ENCODE peak calls at places on chromosomes 7 and 10, in ten cellular contexts. C, U, W, F, Z, T, M, Y, K and J are unnamed samples.

GRCh38 chr10:110522365-110522988 is 24.8 kb downstream of the DUSP5 start:
- DNase-seq in W (no peak), F (no peak), K (no peak), Y (no peak), U (peak), M (no peak), C (peak), T (peak), Z (no peak), J (peak)

GRCh38 chr7:104096683-104097082 is 107.2 kb upstream of the RELN start:
- DNase-seq in U (peak), W (no peak), F (peak), C (no peak), T (peak), Y (peak), K (no peak), M (no peak), Z (no peak), J (no peak)

GRCh38 chr7:47587389-47587788 is 5.5 kb upstream of the TNS3 start:
- DNase-seq in W (no peak), M (no peak), U (no peak), Y (no peak), Z (no peak), F (no peak), K (no peak), T (no peak), C (no peak), J (no peak)

GRCh38 chr7:87218941-87219544 is 489 bp downstream of the TMEM243 start:
- DNase-seq in Z (no peak), F (peak), W (no peak), T (no peak), K (peak), Y (peak), C (peak), M (peak), U (peak), J (peak)

GRCh38 chr7:67346876-67347275 is 350.2 kb downstream of the TYW1 start:
- DNase-seq in M (no peak), F (no peak), Y (peak), K (no peak), Z (no peak), W (no peak), U (no peak), T (no peak), C (peak), J (no peak)

GRCh38 chr10:17066000-17066399 is 63.6 kb downstream of the CUBN start:
- DNase-seq in Y (no peak), U (no peak), T (no peak), K (no peak), C (no peak), F (no peak), Z (no peak), M (no peak), W (no peak), J (no peak)

GRCh38 chr7:30470163-30470770 is 8.3 kb downstream of the NOD1 start:
- DNase-seq in C (no peak), W (no peak), M (no peak), T (no peak), Z (no peak), K (no peak), F (no peak), Y (peak), U (no peak), J (peak)

GRCh38 chr7:80581472-80581871 is 57.0 kb upstream of the CD36 start:
- DNase-seq in U (no peak), Z (no peak), K (no peak), M (no peak), W (no peak), Y (no peak), T (no peak), F (no peak), C (no peak), J (no peak)

GRCh38 chr10:47361293-47361692 is 13.1 kb downstream of the RBP3 start:
- DNase-seq in Z (no peak), W (no peak), T (no peak), Y (peak), M (peak), K (no peak), U (peak), F (peak), C (peak), J (peak)

GRCh38 chr10:122464575-122464974 is 3.2 kb downstream of the HTRA1 start:
- DNase-seq in M (no peak), K (no peak), T (no peak), W (no peak), F (no peak), U (no peak), Y (no peak), Z (no peak), C (peak), J (no peak)

GRCh38 chr10:90007226-90007625 is 305.8 kb downstream of the KIF20B start:
- DNase-seq in T (peak), F (no peak), Y (no peak), Z (peak), U (no peak), C (no peak), M (no peak), K (no peak), W (no peak), J (peak)

GRCh38 chr7:134462337-134462925 is 3.5 kb upstream of the AKR1B1 start:
- DNase-seq in U (peak), F (no peak), T (peak), K (no peak), W (no peak), M (no peak), Z (peak), C (no peak), Y (no peak), J (peak)

GRCh38 chr7:24354456-24354855 is 70.5 kb downstream of the NPY start:
- DNase-seq in T (peak), Y (no peak), Z (no peak), F (no peak), W (no peak), C (no peak), M (no peak), U (no peak), K (no peak), J (no peak)

GRCh38 chr10:9635691-9636090 is 1382.0 kb upstream of the CELF2 start:
- DNase-seq in F (no peak), Y (no peak), M (no peak), W (no peak), T (no peak), C (no peak), Z (no peak), U (no peak), K (no peak), J (peak)